ENCODE peak calls at places on chromosomes 4 and X, in five cellular contexts. One of them, this sample, is unnamed.
A peak's percentile ranks its signal among the peaks of the same experiment; 100 is the strongest.

GRCh38 chr4:52069566-52069965 is 18.5 kb downstream of the SPATA18 start:
- DNase-seq in AG04450: no peak
- DNase-seq in transverse colon: no peak
- DNase-seq in lower lobe of right lung: no peak
- DNase-seq in tibial nerve: no peak
- DNase-seq in this sample: no peak

GRCh38 chr4:54695359-54696149 is 37.8 kb downstream of the KIT start:
- DNase-seq in AG04450: no peak
- DNase-seq in transverse colon: no peak
- DNase-seq in tibial nerve: no peak
- DNase-seq in lower lobe of right lung: no peak
- DNase-seq in this sample: no peak

GRCh38 chrX:10854594-10854993 is 234.2 kb upstream of the MID1 start:
- DNase-seq in tibial nerve: no peak
- DNase-seq in AG04450: no peak
- DNase-seq in lower lobe of right lung: no peak
- DNase-seq in transverse colon: no peak
- DNase-seq in this sample: no peak

GRCh38 chr4:175253184-175253902 is 335.2 kb downstream of the ADAM29 start:
- DNase-seq in transverse colon: no peak
- DNase-seq in lower lobe of right lung: no peak
- DNase-seq in tibial nerve: no peak
- DNase-seq in AG04450: no peak
- DNase-seq in this sample: no peak

GRCh38 chr4:139167774-139168444 is 9.1 kb downstream of the ELF2 start:
- DNase-seq in tibial nerve: peak; percentile 31
- DNase-seq in AG04450: no peak
- DNase-seq in transverse colon: no peak
- DNase-seq in lower lobe of right lung: no peak
- DNase-seq in this sample: peak; percentile 57

GRCh38 chr4:84498203-84499026 is 677 bp downstream of the NKX6-1 start:
- DNase-seq in tibial nerve: no peak
- DNase-seq in AG04450: no peak
- DNase-seq in transverse colon: no peak
- DNase-seq in lower lobe of right lung: no peak
- DNase-seq in this sample: no peak

GRCh38 chr4:158850800-158851644 is 82.2 kb downstream of the FNIP2 start:
- DNase-seq in AG04450: peak; percentile 10
- DNase-seq in lower lobe of right lung: no peak
- DNase-seq in tibial nerve: no peak
- DNase-seq in transverse colon: no peak
- DNase-seq in this sample: peak; percentile 28

GRCh38 chr4:121696140-121696640 is 590 bp downstream of the ANXA5 start:
- DNase-seq in tibial nerve: peak; percentile 77
- DNase-seq in lower lobe of right lung: peak; percentile 86
- DNase-seq in AG04450: peak; percentile 64
- DNase-seq in transverse colon: peak; percentile 76
- DNase-seq in this sample: peak; percentile 82

GRCh38 chrX:2984342-2984741 is 22.0 kb upstream of the ARSH start:
- DNase-seq in tibial nerve: no peak
- DNase-seq in lower lobe of right lung: no peak
- DNase-seq in transverse colon: no peak
- DNase-seq in AG04450: no peak
- DNase-seq in this sample: no peak
- TF ChIP-seq CTCF in tibial nerve: no peak
- TF ChIP-seq CTCF in lower lobe of right lung: no peak
- TF ChIP-seq CTCF in transverse colon: no peak
- TF ChIP-seq CTCF in AG04450: no peak
- TF ChIP-seq CTCF in this sample: no peak

DNA sequence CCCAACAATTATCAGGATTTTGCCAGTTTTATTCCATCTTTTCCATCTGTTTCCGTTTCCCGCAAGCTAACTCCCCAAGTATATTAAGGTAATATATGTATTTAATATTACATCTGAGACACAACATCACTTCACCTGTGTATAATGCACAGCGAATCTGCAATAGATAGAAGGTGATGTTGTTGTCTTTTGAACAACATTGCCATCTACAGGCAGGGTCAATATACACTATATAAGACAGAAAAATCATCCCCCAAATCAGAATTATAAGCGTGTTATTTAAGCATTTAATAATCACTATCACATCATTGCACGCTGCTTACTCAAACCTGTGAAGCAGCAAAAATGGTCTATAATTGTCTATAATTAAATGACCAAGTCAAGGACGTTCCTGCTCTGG is 1115.5 kb downstream of the NLGN4X start:
- DNase-seq in AG04450: no peak
- DNase-seq in transverse colon: no peak
- DNase-seq in lower lobe of right lung: no peak
- DNase-seq in tibial nerve: no peak
- DNase-seq in this sample: no peak
- TF ChIP-seq CTCF in AG04450: no peak
- TF ChIP-seq CTCF in transverse colon: no peak
- TF ChIP-seq CTCF in lower lobe of right lung: peak; percentile 41
- TF ChIP-seq CTCF in tibial nerve: no peak
- TF ChIP-seq CTCF in this sample: no peak

GRCh38 chrX:8364369-8365141 is 100.1 kb upstream of the VCX3B start:
- DNase-seq in transverse colon: no peak
- DNase-seq in tibial nerve: no peak
- DNase-seq in AG04450: no peak
- DNase-seq in lower lobe of right lung: peak; percentile 35
- DNase-seq in this sample: no peak
- TF ChIP-seq CTCF in transverse colon: no peak
- TF ChIP-seq CTCF in tibial nerve: no peak
- TF ChIP-seq CTCF in AG04450: no peak
- TF ChIP-seq CTCF in lower lobe of right lung: peak; percentile 25
- TF ChIP-seq CTCF in this sample: no peak

DNA sequence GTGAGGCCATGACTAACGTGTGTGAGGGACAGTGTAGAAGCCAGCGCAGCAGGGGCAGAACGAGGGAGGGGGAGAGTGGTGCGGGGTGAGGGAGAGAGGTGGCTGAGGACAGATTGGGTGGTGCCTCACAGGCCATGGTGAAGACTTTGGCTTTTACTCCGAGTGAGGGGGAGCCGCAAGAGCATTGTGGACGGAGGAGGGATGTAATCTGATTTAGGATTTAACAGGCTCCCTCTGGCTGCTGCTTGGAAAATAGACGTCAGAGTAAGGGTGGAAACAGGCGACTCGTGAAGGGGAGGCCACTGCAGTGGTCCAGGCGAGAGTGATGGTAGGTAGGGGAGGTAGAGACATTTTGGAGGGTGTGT is 13.0 kb downstream of the PPP1R3F start:
- DNase-seq in tibial nerve: no peak
- DNase-seq in AG04450: no peak
- DNase-seq in lower lobe of right lung: no peak
- DNase-seq in transverse colon: no peak
- DNase-seq in this sample: peak; percentile 22
- TF ChIP-seq CTCF in tibial nerve: peak; percentile 4
- TF ChIP-seq CTCF in AG04450: peak; percentile 43
- TF ChIP-seq CTCF in lower lobe of right lung: no peak
- TF ChIP-seq CTCF in transverse colon: no peak
- TF ChIP-seq CTCF in this sample: no peak

DNA sequence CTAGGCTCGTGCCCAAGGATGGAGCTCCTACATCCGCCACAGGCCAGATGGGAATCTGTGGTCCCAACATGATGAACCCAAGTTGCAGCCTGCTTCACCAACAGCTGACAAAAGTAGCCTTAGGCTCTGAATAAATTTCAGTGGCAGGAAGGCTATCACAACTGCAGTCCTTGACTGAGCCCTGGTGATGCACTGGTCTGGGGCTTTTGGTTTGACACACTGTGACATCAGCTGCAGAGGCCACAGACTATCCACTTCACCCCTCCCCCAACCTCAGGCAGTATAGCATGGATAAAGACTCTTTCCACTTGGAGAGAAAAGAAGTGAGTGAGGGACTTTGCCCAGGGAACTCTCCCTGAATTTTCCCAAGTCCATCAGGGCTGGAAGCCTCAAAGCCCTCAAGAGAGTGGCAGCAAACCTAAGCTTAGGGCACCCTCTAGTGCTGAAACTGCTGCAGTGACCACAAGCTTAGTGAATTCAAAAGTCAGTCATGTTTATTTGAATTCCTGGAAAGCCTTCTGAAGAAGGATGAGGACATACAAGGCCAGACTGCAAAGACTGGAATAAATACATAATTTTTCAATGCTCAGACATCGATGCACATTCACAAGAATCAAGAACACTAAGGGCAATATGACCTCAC is 135.0 kb upstream of the TENT5D start:
- DNase-seq in transverse colon: peak; percentile 13
- DNase-seq in tibial nerve: no peak
- DNase-seq in lower lobe of right lung: no peak
- DNase-seq in AG04450: no peak
- DNase-seq in this sample: peak; percentile 13
- TF ChIP-seq CTCF in transverse colon: peak; percentile 22
- TF ChIP-seq CTCF in tibial nerve: peak; percentile 5
- TF ChIP-seq CTCF in lower lobe of right lung: peak; percentile 22
- TF ChIP-seq CTCF in AG04450: no peak
- TF ChIP-seq CTCF in this sample: peak; percentile 49

DNA sequence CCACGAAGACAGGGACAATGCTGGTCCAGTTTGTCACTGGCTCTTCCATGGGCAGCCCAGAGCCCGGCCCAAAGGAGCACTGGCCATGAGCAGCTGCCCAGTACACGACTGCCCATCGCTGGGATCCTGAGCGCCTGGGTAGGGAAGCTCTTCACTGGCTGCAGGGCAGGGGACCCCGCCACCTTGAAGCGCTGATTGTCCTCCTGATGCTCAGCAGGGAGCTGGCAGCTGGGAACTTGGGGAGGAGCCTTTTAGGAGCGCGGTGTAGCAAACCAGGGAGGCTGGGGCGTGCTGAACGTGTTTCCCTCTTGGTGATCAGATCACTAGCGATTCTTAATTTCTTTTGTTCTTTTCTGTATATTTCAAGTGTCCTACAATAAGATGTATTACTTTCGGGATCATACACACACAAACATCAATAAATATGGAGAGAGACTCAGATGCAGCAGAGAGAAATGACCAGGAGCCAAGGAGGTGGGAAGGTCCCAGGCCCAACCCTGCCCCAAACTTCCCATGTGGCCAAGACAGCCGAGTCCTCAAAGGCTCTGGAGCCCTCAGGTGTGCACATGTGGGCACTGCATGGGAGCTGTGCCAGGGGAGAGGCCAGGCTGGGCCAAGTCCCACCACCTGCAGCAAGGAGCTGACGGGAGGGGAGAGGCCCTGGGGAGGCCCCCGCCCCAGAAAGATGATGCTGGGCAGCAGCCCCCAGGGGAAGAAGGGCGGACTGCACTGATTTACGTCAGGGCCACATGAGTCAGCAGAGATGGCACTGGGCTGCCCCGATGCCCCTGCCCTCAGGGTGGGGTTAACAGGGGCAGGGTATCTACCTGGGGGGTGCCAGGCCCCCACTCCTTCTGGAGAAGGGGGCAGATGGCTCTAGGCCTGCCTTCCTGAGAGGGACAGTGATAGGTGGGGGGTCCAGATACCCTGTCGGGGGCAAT is 1.6 kb downstream of the L1CAM start:
- DNase-seq in tibial nerve: no peak
- DNase-seq in AG04450: no peak
- DNase-seq in lower lobe of right lung: no peak
- DNase-seq in transverse colon: no peak
- DNase-seq in this sample: no peak
- TF ChIP-seq CTCF in tibial nerve: no peak
- TF ChIP-seq CTCF in AG04450: no peak
- TF ChIP-seq CTCF in lower lobe of right lung: no peak
- TF ChIP-seq CTCF in transverse colon: no peak
- TF ChIP-seq CTCF in this sample: no peak

GRCh38 chrX:114615765-114616164 is 31.9 kb downstream of the HTR2C start:
- DNase-seq in transverse colon: no peak
- DNase-seq in AG04450: no peak
- DNase-seq in tibial nerve: no peak
- DNase-seq in lower lobe of right lung: no peak
- DNase-seq in this sample: no peak

DNA sequence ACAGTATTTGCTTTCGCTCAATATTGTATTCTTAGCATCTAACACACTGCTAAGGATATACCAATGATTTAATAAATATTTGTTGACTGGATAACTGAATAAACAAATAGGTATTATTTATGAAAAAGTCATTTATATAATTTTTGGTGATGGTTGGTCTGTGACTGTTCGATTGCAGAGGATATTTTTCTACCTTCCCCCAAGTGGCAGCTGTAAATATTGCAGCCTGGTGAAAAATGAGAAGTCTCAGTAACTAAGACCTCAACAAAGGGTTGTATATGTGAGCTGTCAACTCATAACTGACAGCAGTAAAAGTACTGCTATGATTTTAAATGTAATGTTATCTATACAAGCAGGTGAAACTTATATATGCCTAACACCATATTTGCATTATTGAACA is 36.0 kb downstream of the HTR2C start:
- DNase-seq in lower lobe of right lung: no peak
- DNase-seq in tibial nerve: peak; percentile 4
- DNase-seq in AG04450: no peak
- DNase-seq in transverse colon: no peak
- DNase-seq in this sample: no peak
- TF ChIP-seq CTCF in lower lobe of right lung: no peak
- TF ChIP-seq CTCF in tibial nerve: no peak
- TF ChIP-seq CTCF in AG04450: peak; percentile 38
- TF ChIP-seq CTCF in transverse colon: no peak
- TF ChIP-seq CTCF in this sample: peak; percentile 67

DNA sequence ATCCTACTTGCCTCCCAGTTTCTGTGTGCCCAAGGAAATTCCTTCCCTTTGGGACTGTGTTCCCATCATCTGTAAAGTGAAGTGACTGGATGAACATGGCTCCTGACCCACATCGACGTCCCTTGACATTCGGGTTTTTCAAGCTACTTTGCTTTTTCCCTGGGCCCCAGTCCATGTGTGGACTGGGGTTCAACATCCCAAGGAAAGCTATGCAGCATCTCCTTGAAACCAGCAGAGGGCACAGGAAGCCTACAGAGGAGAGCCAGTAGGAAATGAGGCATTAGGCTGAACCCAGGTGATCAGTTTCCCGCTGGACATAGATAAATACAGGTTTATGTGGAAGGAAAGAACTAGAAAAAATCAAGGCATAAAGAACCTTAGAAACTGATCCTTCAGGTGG is 145.1 kb upstream of the ARHGEF9 start:
- DNase-seq in tibial nerve: no peak
- DNase-seq in AG04450: no peak
- DNase-seq in transverse colon: no peak
- DNase-seq in lower lobe of right lung: no peak
- DNase-seq in this sample: peak; percentile 17
- TF ChIP-seq CTCF in tibial nerve: no peak
- TF ChIP-seq CTCF in AG04450: no peak
- TF ChIP-seq CTCF in transverse colon: no peak
- TF ChIP-seq CTCF in lower lobe of right lung: no peak
- TF ChIP-seq CTCF in this sample: peak; percentile 73

DNA sequence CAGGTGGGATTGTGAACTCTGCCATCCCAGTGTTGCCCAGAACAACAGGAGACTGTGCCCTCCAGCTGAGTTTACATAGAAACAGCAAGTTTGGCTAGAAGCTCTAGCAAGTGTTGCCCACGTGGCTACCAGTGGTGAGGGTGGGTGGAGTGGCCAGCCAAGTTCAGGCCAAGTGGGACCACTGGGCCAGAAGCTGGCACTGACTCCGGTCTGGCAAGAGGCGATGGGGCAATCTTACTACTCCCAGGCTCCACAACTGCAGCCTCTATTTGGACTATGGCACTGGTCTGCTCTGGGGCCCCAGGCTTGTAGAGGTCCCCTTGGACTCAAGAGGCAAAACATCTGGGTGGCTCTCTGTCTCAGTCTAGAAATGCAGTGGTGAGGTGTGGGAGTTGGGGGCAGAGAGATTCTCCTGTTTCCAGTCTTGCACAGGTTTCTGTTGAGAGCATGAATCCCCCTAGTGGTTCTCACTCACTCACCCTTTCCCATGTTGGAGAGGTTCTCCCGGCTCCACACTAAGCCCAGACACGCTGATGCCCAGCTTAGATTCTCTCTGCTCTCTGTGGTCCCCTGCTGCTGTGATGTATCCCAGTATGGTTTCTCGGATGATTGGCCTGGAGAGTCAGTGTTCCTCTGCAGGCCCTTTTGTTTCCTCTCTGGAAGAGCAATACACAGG is 615.3 kb downstream of the PDHA2 start:
- DNase-seq in transverse colon: no peak
- DNase-seq in lower lobe of right lung: no peak
- DNase-seq in AG04450: no peak
- DNase-seq in tibial nerve: no peak
- DNase-seq in this sample: no peak
- TF ChIP-seq CTCF in transverse colon: no peak
- TF ChIP-seq CTCF in lower lobe of right lung: no peak
- TF ChIP-seq CTCF in AG04450: no peak
- TF ChIP-seq CTCF in tibial nerve: no peak
- TF ChIP-seq CTCF in this sample: no peak

This sample was measured in HFFc6.